ENCODE peak calls at places on chromosomes 6 and 20, in nine cellular contexts. One of them, this sample, is unnamed.

GRCh38 chr6:1841131-1841530 is 231.4 kb downstream of the FOXC1 start:
- DNase-seq in right atrium auricular region: no peak
- DNase-seq in Calu3: no peak
- DNase-seq in transverse colon: no peak
- DNase-seq in fibroblast of lung: peak
- DNase-seq in body of pancreas: no peak
- DNase-seq in heart right ventricle: no peak
- DNase-seq in adrenal gland: no peak
- DNase-seq in CD8-positive, alpha-beta T cell: no peak
- DNase-seq in this sample: no peak

GRCh38 chr20:44750081-44750805 is 4.6 kb downstream of the KCNK15 start:
- DNase-seq in adrenal gland: no peak
- DNase-seq in CD8-positive, alpha-beta T cell: no peak
- DNase-seq in heart right ventricle: no peak
- DNase-seq in transverse colon: no peak
- DNase-seq in body of pancreas: peak
- DNase-seq in fibroblast of lung: no peak
- DNase-seq in Calu3: no peak
- DNase-seq in right atrium auricular region: no peak
- DNase-seq in this sample: no peak

GRCh38 chr6:127297502-127298070 is 30.9 kb downstream of the RNF146 start:
- DNase-seq in heart right ventricle: no peak
- DNase-seq in body of pancreas: no peak
- DNase-seq in right atrium auricular region: no peak
- DNase-seq in fibroblast of lung: no peak
- DNase-seq in Calu3: no peak
- DNase-seq in transverse colon: no peak
- DNase-seq in CD8-positive, alpha-beta T cell: no peak
- DNase-seq in adrenal gland: no peak
- DNase-seq in this sample: no peak

GRCh38 chr6:95321106-95321505 is 256.2 kb upstream of the MANEA start:
- DNase-seq in body of pancreas: no peak
- DNase-seq in adrenal gland: no peak
- DNase-seq in right atrium auricular region: no peak
- DNase-seq in CD8-positive, alpha-beta T cell: no peak
- DNase-seq in fibroblast of lung: peak
- DNase-seq in Calu3: no peak
- DNase-seq in transverse colon: no peak
- DNase-seq in heart right ventricle: no peak
- DNase-seq in this sample: no peak

GRCh38 chr6:112503210-112503609 is 156.1 kb downstream of the RFPL4B start:
- DNase-seq in transverse colon: no peak
- DNase-seq in body of pancreas: no peak
- DNase-seq in fibroblast of lung: no peak
- DNase-seq in heart right ventricle: no peak
- DNase-seq in adrenal gland: no peak
- DNase-seq in right atrium auricular region: no peak
- DNase-seq in CD8-positive, alpha-beta T cell: no peak
- DNase-seq in Calu3: no peak
- DNase-seq in this sample: no peak

GRCh38 chr6:93918258-93918657 is 498.9 kb upstream of the EPHA7 start:
- DNase-seq in CD8-positive, alpha-beta T cell: no peak
- DNase-seq in right atrium auricular region: no peak
- DNase-seq in fibroblast of lung: no peak
- DNase-seq in body of pancreas: no peak
- DNase-seq in heart right ventricle: no peak
- DNase-seq in Calu3: no peak
- DNase-seq in transverse colon: no peak
- DNase-seq in adrenal gland: no peak
- DNase-seq in this sample: no peak

GRCh38 chr6:127118505-127119360 is at the start of gene RSPO3:
- DNase-seq in CD8-positive, alpha-beta T cell: no peak
- DNase-seq in transverse colon: peak
- DNase-seq in Calu3: no peak
- DNase-seq in fibroblast of lung: peak
- DNase-seq in adrenal gland: peak
- DNase-seq in body of pancreas: peak
- DNase-seq in heart right ventricle: no peak
- DNase-seq in right atrium auricular region: no peak
- DNase-seq in this sample: peak

GRCh38 chr6:121319112-121319553 is 15.1 kb downstream of the TBC1D32 start:
- DNase-seq in heart right ventricle: no peak
- DNase-seq in fibroblast of lung: no peak
- DNase-seq in Calu3: no peak
- DNase-seq in CD8-positive, alpha-beta T cell: no peak
- DNase-seq in body of pancreas: no peak
- DNase-seq in transverse colon: no peak
- DNase-seq in adrenal gland: no peak
- DNase-seq in right atrium auricular region: no peak
- DNase-seq in this sample: no peak

GRCh38 chr6:151690768-151691562 is 116.5 kb upstream of the ESR1 start:
- DNase-seq in heart right ventricle: no peak
- DNase-seq in adrenal gland: peak
- DNase-seq in transverse colon: no peak
- DNase-seq in right atrium auricular region: no peak
- DNase-seq in CD8-positive, alpha-beta T cell: no peak
- DNase-seq in fibroblast of lung: peak
- DNase-seq in body of pancreas: no peak
- DNase-seq in Calu3: no peak
- DNase-seq in this sample: no peak

GRCh38 chr20:47358052-47358671 is 1.7 kb upstream of the ZMYND8 start:
- DNase-seq in adrenal gland: no peak
- DNase-seq in CD8-positive, alpha-beta T cell: no peak
- DNase-seq in heart right ventricle: peak
- DNase-seq in fibroblast of lung: no peak
- DNase-seq in transverse colon: no peak
- DNase-seq in right atrium auricular region: no peak
- DNase-seq in body of pancreas: no peak
- DNase-seq in Calu3: no peak
- DNase-seq in this sample: peak

GRCh38 chr20:1397710-1398109 is 4.9 kb upstream of the FKBP1A start:
- DNase-seq in transverse colon: no peak
- DNase-seq in right atrium auricular region: no peak
- DNase-seq in heart right ventricle: no peak
- DNase-seq in Calu3: no peak
- DNase-seq in CD8-positive, alpha-beta T cell: no peak
- DNase-seq in adrenal gland: no peak
- DNase-seq in fibroblast of lung: peak
- DNase-seq in body of pancreas: no peak
- DNase-seq in this sample: no peak

GRCh38 chr6:165245716-165246115 is 63.7 kb downstream of the C6orf118 start:
- DNase-seq in body of pancreas: no peak
- DNase-seq in transverse colon: no peak
- DNase-seq in right atrium auricular region: no peak
- DNase-seq in adrenal gland: no peak
- DNase-seq in CD8-positive, alpha-beta T cell: no peak
- DNase-seq in heart right ventricle: no peak
- DNase-seq in fibroblast of lung: no peak
- DNase-seq in Calu3: no peak
- DNase-seq in this sample: no peak

GRCh38 chr20:62602550-62602949 is 39.8 kb upstream of the SLCO4A1 start:
- DNase-seq in CD8-positive, alpha-beta T cell: no peak
- DNase-seq in body of pancreas: no peak
- DNase-seq in right atrium auricular region: no peak
- DNase-seq in Calu3: no peak
- DNase-seq in adrenal gland: peak
- DNase-seq in fibroblast of lung: no peak
- DNase-seq in heart right ventricle: no peak
- DNase-seq in transverse colon: peak
- DNase-seq in this sample: peak

GRCh38 chr6:111761783-111762312 is 111.4 kb downstream of the FYN start:
- DNase-seq in body of pancreas: no peak
- DNase-seq in transverse colon: no peak
- DNase-seq in Calu3: no peak
- DNase-seq in adrenal gland: no peak
- DNase-seq in right atrium auricular region: no peak
- DNase-seq in heart right ventricle: no peak
- DNase-seq in CD8-positive, alpha-beta T cell: no peak
- DNase-seq in fibroblast of lung: no peak
- DNase-seq in this sample: no peak

GRCh38 chr6:90459225-90459758 is 127.6 kb downstream of the MAP3K7 start:
- DNase-seq in transverse colon: no peak
- DNase-seq in fibroblast of lung: no peak
- DNase-seq in CD8-positive, alpha-beta T cell: no peak
- DNase-seq in Calu3: peak
- DNase-seq in heart right ventricle: no peak
- DNase-seq in body of pancreas: no peak
- DNase-seq in adrenal gland: no peak
- DNase-seq in right atrium auricular region: no peak
- DNase-seq in this sample: no peak

GRCh38 chr20:58339741-58340140 is 30.2 kb downstream of the RAB22A start:
- DNase-seq in transverse colon: no peak
- DNase-seq in CD8-positive, alpha-beta T cell: no peak
- DNase-seq in body of pancreas: no peak
- DNase-seq in Calu3: no peak
- DNase-seq in heart right ventricle: no peak
- DNase-seq in right atrium auricular region: no peak
- DNase-seq in adrenal gland: no peak
- DNase-seq in fibroblast of lung: no peak
- DNase-seq in this sample: no peak

GRCh38 chr20:37395921-37396519 is 50.1 kb downstream of the SRC start:
- DNase-seq in CD8-positive, alpha-beta T cell: no peak
- DNase-seq in Calu3: no peak
- DNase-seq in adrenal gland: no peak
- DNase-seq in transverse colon: no peak
- DNase-seq in heart right ventricle: no peak
- DNase-seq in fibroblast of lung: peak
- DNase-seq in body of pancreas: no peak
- DNase-seq in right atrium auricular region: no peak
- DNase-seq in this sample: peak

GRCh38 chr6:136086686-136087085 is 163.4 kb downstream of the MTFR2 start:
- DNase-seq in CD8-positive, alpha-beta T cell: no peak
- DNase-seq in Calu3: no peak
- DNase-seq in body of pancreas: no peak
- DNase-seq in fibroblast of lung: peak
- DNase-seq in transverse colon: no peak
- DNase-seq in adrenal gland: no peak
- DNase-seq in heart right ventricle: no peak
- DNase-seq in right atrium auricular region: no peak
- DNase-seq in this sample: peak

GRCh38 chr6:166556871-166557322 is 29.6 kb downstream of the RAMACL start:
- DNase-seq in fibroblast of lung: peak
- DNase-seq in heart right ventricle: peak
- DNase-seq in CD8-positive, alpha-beta T cell: no peak
- DNase-seq in Calu3: peak
- DNase-seq in adrenal gland: peak
- DNase-seq in transverse colon: peak
- DNase-seq in right atrium auricular region: peak
- DNase-seq in body of pancreas: peak
- DNase-seq in this sample: peak

GRCh38 chr20:15310361-15310760 is 972.9 kb upstream of the FLRT3 start:
- DNase-seq in transverse colon: no peak
- DNase-seq in CD8-positive, alpha-beta T cell: no peak
- DNase-seq in fibroblast of lung: no peak
- DNase-seq in adrenal gland: no peak
- DNase-seq in body of pancreas: no peak
- DNase-seq in heart right ventricle: no peak
- DNase-seq in right atrium auricular region: no peak
- DNase-seq in Calu3: no peak
- DNase-seq in this sample: no peak

GRCh38 chr20:25296094-25297093 is 48.5 kb downstream of the PYGB start:
- DNase-seq in adrenal gland: no peak
- DNase-seq in CD8-positive, alpha-beta T cell: no peak
- DNase-seq in transverse colon: peak
- DNase-seq in body of pancreas: peak
- DNase-seq in heart right ventricle: no peak
- DNase-seq in fibroblast of lung: peak
- DNase-seq in Calu3: no peak
- DNase-seq in right atrium auricular region: no peak
- DNase-seq in this sample: peak

GRCh38 chr20:48921883-48922867 is 664 bp downstream of the ARFGEF2 start:
- DNase-seq in fibroblast of lung: peak
- DNase-seq in body of pancreas: peak
- DNase-seq in adrenal gland: peak
- DNase-seq in Calu3: peak
- DNase-seq in right atrium auricular region: no peak
- DNase-seq in transverse colon: peak
- DNase-seq in heart right ventricle: peak
- DNase-seq in CD8-positive, alpha-beta T cell: no peak
- DNase-seq in this sample: peak
- TF ChIP-seq CTCF in fibroblast of lung: no peak
- TF ChIP-seq CTCF in body of pancreas: no peak
- TF ChIP-seq CTCF in adrenal gland: no peak
- TF ChIP-seq CTCF in Calu3: peak
- TF ChIP-seq CTCF in right atrium auricular region: no peak
- TF ChIP-seq CTCF in transverse colon: no peak
- TF ChIP-seq CTCF in heart right ventricle: no peak
- TF ChIP-seq CTCF in CD8-positive, alpha-beta T cell: no peak
- TF ChIP-seq CTCF in this sample: no peak

GRCh38 chr6:149823013-149823412 is 41.1 kb downstream of the LRP11 start:
- DNase-seq in adrenal gland: no peak
- DNase-seq in heart right ventricle: no peak
- DNase-seq in body of pancreas: no peak
- DNase-seq in CD8-positive, alpha-beta T cell: no peak
- DNase-seq in Calu3: no peak
- DNase-seq in right atrium auricular region: no peak
- DNase-seq in fibroblast of lung: no peak
- DNase-seq in transverse colon: no peak
- DNase-seq in this sample: no peak
- TF ChIP-seq CTCF in adrenal gland: no peak
- TF ChIP-seq CTCF in heart right ventricle: no peak
- TF ChIP-seq CTCF in body of pancreas: no peak
- TF ChIP-seq CTCF in CD8-positive, alpha-beta T cell: no peak
- TF ChIP-seq CTCF in Calu3: no peak
- TF ChIP-seq CTCF in right atrium auricular region: no peak
- TF ChIP-seq CTCF in fibroblast of lung: no peak
- TF ChIP-seq CTCF in transverse colon: no peak
- TF ChIP-seq CTCF in this sample: no peak

DNA sequence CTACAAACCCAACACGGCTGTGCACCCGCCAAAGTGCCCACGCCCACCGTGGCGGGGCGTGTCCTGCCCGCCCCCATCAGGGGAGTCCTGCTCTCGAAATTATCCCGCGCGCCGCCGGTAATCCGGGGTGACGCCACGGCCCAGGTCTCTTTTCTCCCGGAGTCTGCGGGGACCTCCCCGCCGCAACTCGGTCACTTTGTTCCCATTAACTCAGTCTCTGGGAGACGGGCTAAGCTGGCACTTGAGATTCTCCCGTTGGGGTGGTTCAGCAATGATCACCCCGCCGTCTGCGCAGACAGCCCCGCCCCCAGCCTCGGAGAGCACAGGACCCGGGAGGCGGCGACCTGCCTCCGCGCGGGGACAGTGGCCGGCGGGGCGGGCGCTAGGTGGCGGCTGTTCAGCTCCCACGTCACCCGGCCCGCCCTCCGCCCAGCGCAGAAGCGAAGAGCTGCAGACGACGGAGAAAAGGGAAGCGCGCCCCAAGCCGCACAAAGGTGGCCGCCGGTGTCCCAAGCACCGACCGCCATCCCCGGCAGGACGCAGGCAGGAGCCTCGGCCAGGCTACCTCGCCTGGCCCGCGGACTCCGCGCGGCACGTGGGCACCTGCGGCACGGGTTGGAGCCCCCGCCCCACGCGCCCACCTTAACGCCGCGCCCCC is 31.5 kb downstream of the SF3B5 start:
- DNase-seq in Calu3: peak
- DNase-seq in fibroblast of lung: no peak
- DNase-seq in heart right ventricle: peak
- DNase-seq in CD8-positive, alpha-beta T cell: peak
- DNase-seq in adrenal gland: peak
- DNase-seq in transverse colon: peak
- DNase-seq in right atrium auricular region: peak
- DNase-seq in body of pancreas: peak
- DNase-seq in this sample: peak
- TF ChIP-seq CTCF in Calu3: no peak
- TF ChIP-seq CTCF in fibroblast of lung: no peak
- TF ChIP-seq CTCF in heart right ventricle: peak
- TF ChIP-seq CTCF in CD8-positive, alpha-beta T cell: no peak
- TF ChIP-seq CTCF in adrenal gland: no peak
- TF ChIP-seq CTCF in transverse colon: no peak
- TF ChIP-seq CTCF in right atrium auricular region: no peak
- TF ChIP-seq CTCF in body of pancreas: peak
- TF ChIP-seq CTCF in this sample: no peak

GRCh38 chr6:104003803-104004516 is 855.8 kb downstream of the HACE1 start:
- DNase-seq in body of pancreas: no peak
- DNase-seq in fibroblast of lung: no peak
- DNase-seq in Calu3: no peak
- DNase-seq in transverse colon: no peak
- DNase-seq in adrenal gland: no peak
- DNase-seq in heart right ventricle: no peak
- DNase-seq in right atrium auricular region: no peak
- DNase-seq in CD8-positive, alpha-beta T cell: no peak
- DNase-seq in this sample: no peak
- TF ChIP-seq CTCF in body of pancreas: peak
- TF ChIP-seq CTCF in fibroblast of lung: no peak
- TF ChIP-seq CTCF in Calu3: no peak
- TF ChIP-seq CTCF in transverse colon: no peak
- TF ChIP-seq CTCF in adrenal gland: no peak
- TF ChIP-seq CTCF in heart right ventricle: no peak
- TF ChIP-seq CTCF in right atrium auricular region: no peak
- TF ChIP-seq CTCF in CD8-positive, alpha-beta T cell: no peak
- TF ChIP-seq CTCF in this sample: no peak